ENCODE peak calls at places on chromosomes 12 and 14, in six cellular contexts. U, A, H, X, C and W are unnamed samples.

GRCh38 chr12:120261951-120262851 is 3.3 kb downstream of the PXN start:
- DNase-seq in U (no peak), C (no peak), X (no peak), A (no peak), H (no peak), W (no peak)

GRCh38 chr12:48069253-48069652 is 36.6 kb downstream of the SENP1 start:
- DNase-seq in X (no peak), A (no peak), C (no peak), H (no peak), U (no peak), W (peak; percentile 34)

GRCh38 chr14:92737206-92737605 is 11.2 kb downstream of the LGMN start:
- DNase-seq in A (no peak), X (no peak), H (no peak), C (no peak), U (no peak), W (no peak)

GRCh38 chr14:89244720-89245119 is 172.3 kb downstream of the FOXN3 start:
- DNase-seq in C (no peak), A (no peak), X (no peak), H (no peak), U (no peak), W (no peak)

GRCh38 chr12:1844223-1844622 is 23.9 kb downstream of the LRTM2 start:
- DNase-seq in A (no peak), U (no peak), X (no peak), C (no peak), H (no peak), W (no peak)

GRCh38 chr12:31585271-31585670 is 5.7 kb downstream of the DENND5B start:
- DNase-seq in A (peak; percentile 32), U (no peak), X (no peak), C (no peak), H (peak; percentile 85), W (peak; percentile 8)

GRCh38 chr12:71552728-71553501 is 110.7 kb downstream of the ZFC3H1 start:
- DNase-seq in A (no peak), H (no peak), U (no peak), X (peak; percentile 15), C (no peak), W (no peak)

GRCh38 chr12:123119808-123120207 is 31.1 kb downstream of the PITPNM2 start:
- DNase-seq in A (no peak), H (no peak), X (no peak), U (no peak), C (no peak), W (peak; percentile 46)

GRCh38 chr12:92505373-92506340 is 197.1 kb upstream of the PLEKHG7 start:
- DNase-seq in A (peak; percentile 51), C (peak; percentile 44), X (peak; percentile 50), H (peak; percentile 9), U (peak; percentile 90), W (peak; percentile 55)

GRCh38 chr12:29676676-29677075 is 107.1 kb downstream of the TMTC1 start:
- DNase-seq in X (no peak), A (no peak), C (no peak), U (no peak), H (no peak), W (no peak)

GRCh38 chr12:92034858-92035401 is 110.7 kb downstream of the BTG1 start:
- DNase-seq in A (no peak), U (peak; percentile 62), H (peak; percentile 74), C (peak; percentile 34), X (peak; percentile 67), W (peak; percentile 95)

GRCh38 chr12:7989827-7990491 is 42.6 kb upstream of the FOXJ2 start:
- DNase-seq in U (no peak), C (peak; percentile 74), X (no peak), H (no peak), A (no peak), W (no peak)

GRCh38 chr12:12267801-12268200 is 957 bp upstream of the LRP6 start:
- DNase-seq in U (no peak), A (peak; percentile 31), C (no peak), X (no peak), H (no peak), W (no peak)

GRCh38 chr14:68464716-68465115 is 328.2 kb downstream of the ZFP36L1 start:
- DNase-seq in H (peak; percentile 88), A (no peak), C (no peak), X (no peak), U (no peak), W (peak; percentile 68)

GRCh38 chr14:67763158-67763822 is 53.1 kb downstream of the ZFYVE26 start:
- DNase-seq in X (no peak), H (no peak), C (no peak), A (no peak), U (no peak), W (no peak)

GRCh38 chr12:104671407-104672095 is 214.8 kb downstream of the CHST11 start:
- DNase-seq in H (peak; percentile 81), A (no peak), U (peak; percentile 37), C (peak; percentile 94), X (peak; percentile 85), W (peak; percentile 91)

GRCh38 chr12:50024804-50025186 is 499 bp downstream of the RACGAP1 start:
- DNase-seq in C (no peak), U (no peak), X (no peak), A (no peak), H (no peak), W (peak; percentile 7)

GRCh38 chr12:25590021-25590721 is 37.1 kb upstream of the LMNTD1 start:
- DNase-seq in H (peak; percentile 40), X (no peak), C (no peak), A (no peak), U (no peak), W (no peak)

GRCh38 chr12:68786929-68787328 is 21.0 kb upstream of the MDM2 start:
- DNase-seq in A (no peak), C (no peak), X (no peak), H (no peak), U (no peak), W (no peak)

GRCh38 chr12:8544295-8544694 is 3.6 kb upstream of the CLEC4E start:
- DNase-seq in C (peak; percentile 65), X (peak; percentile 62), A (peak; percentile 78), U (peak; percentile 53), H (peak; percentile 43), W (peak; percentile 66)

GRCh38 chr14:65639216-65639615 is 226.7 kb downstream of the FUT8 start:
- DNase-seq in X (no peak), C (no peak), H (peak; percentile 85), A (no peak), U (no peak), W (peak; percentile 6)

GRCh38 chr12:50597200-50598195 is 92.7 kb downstream of the DIP2B start:
- DNase-seq in X (no peak), U (no peak), H (peak; percentile 91), C (no peak), A (no peak), W (peak; percentile 87)

GRCh38 chr12:25257590-25258324 is 7.0 kb upstream of the KRAS start:
- DNase-seq in C (no peak), A (no peak), H (no peak), U (no peak), X (no peak), W (no peak)

GRCh38 chr14:105010891-105011291 is 10.0 kb downstream of the CDCA4 start:
- DNase-seq in U (no peak), A (no peak), C (no peak), H (no peak), X (no peak), W (no peak)

GRCh38 chr12:90897981-90898380 is 57.0 kb downstream of the CCER1 start:
- DNase-seq in X (no peak), H (peak; percentile 21), A (no peak), C (no peak), U (no peak), W (no peak)

GRCh38 chr14:63996016-63996415 is 143.2 kb downstream of the SYNE2 start:
- DNase-seq in X (no peak), A (no peak), U (no peak), H (no peak), C (no peak), W (no peak)

GRCh38 chr14:24339284-24340151 is at the start of gene RIPK3:
- DNase-seq in U (no peak), C (peak; percentile 78), H (no peak), X (peak; percentile 72), A (peak; percentile 60), W (no peak)

GRCh38 chr14:104973215-104974145 is 4.7 kb downstream of the AHNAK2 start:
- DNase-seq in A (peak; percentile 60), X (no peak), H (peak; percentile 97), C (peak; percentile 82), U (peak; percentile 82), W (peak; percentile 95)

GRCh38 chr12:64056741-64057140 is 165.4 kb downstream of the KICS2 start:
- DNase-seq in C (no peak), H (no peak), A (no peak), U (no peak), X (no peak), W (no peak)

GRCh38 chr12:16586350-16587109 is 19.4 kb downstream of the LMO3 start:
- DNase-seq in U (no peak), C (no peak), A (no peak), X (no peak), H (peak; percentile 90), W (peak; percentile 63)

DNA sequence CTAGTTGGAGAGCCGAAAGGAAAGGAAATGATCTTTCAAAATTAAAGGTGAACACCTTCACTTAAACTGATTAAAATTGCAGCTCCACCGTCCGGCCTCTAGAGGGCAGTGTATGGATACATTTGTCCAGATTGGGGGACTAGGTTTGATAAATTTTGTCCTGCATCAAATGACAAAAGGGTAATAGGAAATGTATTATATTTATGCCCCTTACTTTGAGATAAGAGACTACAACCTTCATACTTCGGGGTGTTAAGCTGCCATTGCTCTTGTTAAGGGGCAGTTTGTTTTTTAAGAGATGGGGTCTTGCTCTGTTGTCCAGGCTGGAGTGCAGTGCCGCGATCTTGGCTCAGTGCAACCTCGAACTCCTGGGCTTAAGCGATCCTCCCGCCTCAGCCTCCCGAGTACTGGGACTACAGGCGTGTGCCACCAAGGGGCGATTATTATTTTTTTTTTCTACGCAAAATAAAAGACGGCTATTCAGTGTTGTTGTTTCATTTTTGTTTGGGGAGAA is 818 bp upstream of the SUOX start:
- DNase-seq in H (peak; percentile 42), C (peak; percentile 67), U (no peak), A (peak; percentile 65), X (peak; percentile 50), W (peak; percentile 73)
- TF ChIP-seq CTCF in H (peak; percentile 85), C (peak; percentile 72), U (peak; percentile 68), A (peak; percentile 97), X (peak; percentile 70), W (peak; percentile 88)

GRCh38 chr12:100666588-100666987 is 93.1 kb downstream of the GAS2L3 start:
- DNase-seq in A (peak; percentile 31), C (no peak), U (no peak), H (no peak), X (no peak), W (no peak)
- H3K4me3 ChIP-seq in A (no peak overlapping the region), C (no peak overlapping the region), U (no peak overlapping the region), H (no peak overlapping the region), X (no peak overlapping the region), W (no peak overlapping the region)

GRCh38 chr12:40762072-40762471 is 69.8 kb downstream of the CNTN1 start:
- DNase-seq in H (no peak), C (no peak), X (no peak), A (no peak), U (no peak), W (no peak)
- TF ChIP-seq CTCF in H (no peak), C (no peak), X (no peak), A (peak; percentile 24), U (no peak), W (no peak)

DNA sequence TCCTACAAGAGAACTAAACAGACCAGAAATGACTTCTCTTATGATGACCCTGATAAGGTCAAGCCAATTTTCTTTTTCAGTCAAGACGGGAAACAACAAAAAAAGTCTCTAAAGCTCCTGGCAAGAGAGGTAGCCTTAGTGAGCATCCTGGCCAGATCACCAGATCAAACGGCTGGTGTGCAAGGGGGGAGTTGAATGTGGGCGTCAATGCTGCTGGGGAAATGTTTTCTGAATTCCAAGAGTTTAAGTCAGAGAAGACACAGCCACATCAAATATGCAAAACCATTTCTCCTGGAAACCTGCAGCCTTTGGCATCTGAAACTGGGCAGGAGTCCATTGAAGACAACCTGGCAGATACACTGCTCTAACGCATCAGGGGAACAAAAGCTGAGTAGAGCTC is 16.0 kb upstream of the SELPLG start:
- DNase-seq in C (no peak), A (no peak), X (no peak), H (peak; percentile 98), U (no peak), W (peak; percentile 91)
- H3K4me3 ChIP-seq in C (no peak overlapping the region), A (no peak overlapping the region), X (no peak overlapping the region), H (no peak overlapping the region), U (no peak overlapping the region), W (no peak overlapping the region)